ENCODE peak calls at places on chromosomes 5 and 9, in four cellular contexts. One of them, this sample, is unnamed.

GRCh38 chr5:138109463-138110265 is 25.8 kb downstream of the WNT8A start:
- DNase-seq in heart right ventricle: no peak
- DNase-seq in lower lobe of right lung: no peak
- DNase-seq in AG04450: no peak
- DNase-seq in this sample: no peak

GRCh38 chr5:2742921-2743679 is 8.4 kb downstream of the IRX2 start:
- DNase-seq in AG04450: no peak
- DNase-seq in lower lobe of right lung: no peak
- DNase-seq in heart right ventricle: no peak
- DNase-seq in this sample: no peak

GRCh38 chr9:134536101-134536900 is 105.3 kb upstream of the COL5A1 start:
- DNase-seq in AG04450: no peak
- DNase-seq in lower lobe of right lung: no peak
- DNase-seq in heart right ventricle: no peak
- DNase-seq in this sample: no peak

GRCh38 chr9:129719135-129719534 is 33.7 kb downstream of the PTGES start:
- DNase-seq in AG04450: no peak
- DNase-seq in heart right ventricle: no peak
- DNase-seq in lower lobe of right lung: no peak
- DNase-seq in this sample: no peak

GRCh38 chr5:71744009-71744792 is 25.1 kb downstream of the CARTPT start:
- DNase-seq in heart right ventricle: no peak
- DNase-seq in lower lobe of right lung: no peak
- DNase-seq in AG04450: no peak
- DNase-seq in this sample: peak

GRCh38 chr9:137669261-137669672 is 50.5 kb downstream of the EHMT1 start:
- DNase-seq in lower lobe of right lung: no peak
- DNase-seq in AG04450: no peak
- DNase-seq in heart right ventricle: no peak
- DNase-seq in this sample: no peak

GRCh38 chr5:78760411-78761169 is 112.0 kb upstream of the LHFPL2 start:
- DNase-seq in AG04450: no peak
- DNase-seq in heart right ventricle: no peak
- DNase-seq in lower lobe of right lung: no peak
- DNase-seq in this sample: no peak

GRCh38 chr5:130295235-130295634 is 391.0 kb downstream of the CHSY3 start:
- DNase-seq in lower lobe of right lung: no peak
- DNase-seq in AG04450: no peak
- DNase-seq in heart right ventricle: no peak
- DNase-seq in this sample: no peak

GRCh38 chr9:19440823-19441580 is 32.2 kb downstream of the ACER2 start:
- DNase-seq in AG04450: no peak
- DNase-seq in lower lobe of right lung: no peak
- DNase-seq in heart right ventricle: no peak
- DNase-seq in this sample: no peak

GRCh38 chr5:60829490-60830266 is 14.4 kb downstream of the ELOVL7 start:
- DNase-seq in heart right ventricle: no peak
- DNase-seq in lower lobe of right lung: no peak
- DNase-seq in AG04450: no peak
- DNase-seq in this sample: peak

GRCh38 chr5:52983731-52984620 is 5.2 kb upstream of the ITGA2 start:
- DNase-seq in lower lobe of right lung: no peak
- DNase-seq in AG04450: no peak
- DNase-seq in heart right ventricle: no peak
- DNase-seq in this sample: no peak

GRCh38 chr5:1069720-1070088 is 42.2 kb downstream of the SLC12A7 start:
- DNase-seq in AG04450: no peak
- DNase-seq in lower lobe of right lung: no peak
- DNase-seq in heart right ventricle: no peak
- DNase-seq in this sample: no peak

GRCh38 chr5:177426566-177427210 is at the start of gene GRK6:
- DNase-seq in heart right ventricle: peak
- DNase-seq in AG04450: no peak
- DNase-seq in lower lobe of right lung: peak
- DNase-seq in this sample: no peak

GRCh38 chr5:20469792-20470191 is 481.8 kb upstream of the CDH18 start:
- DNase-seq in AG04450: no peak
- DNase-seq in lower lobe of right lung: no peak
- DNase-seq in heart right ventricle: no peak
- DNase-seq in this sample: no peak

GRCh38 chr9:95645992-95646391 is 129.2 kb upstream of the PTCH1 start:
- DNase-seq in lower lobe of right lung: no peak
- DNase-seq in AG04450: no peak
- DNase-seq in heart right ventricle: no peak
- DNase-seq in this sample: no peak

GRCh38 chr5:79333852-79334557 is 98.1 kb downstream of the JMY start:
- DNase-seq in lower lobe of right lung: no peak
- DNase-seq in AG04450: no peak
- DNase-seq in heart right ventricle: no peak
- DNase-seq in this sample: no peak

GRCh38 chr9:36625006-36625600 is 52.4 kb downstream of the MELK start:
- DNase-seq in lower lobe of right lung: no peak
- DNase-seq in heart right ventricle: peak
- DNase-seq in AG04450: peak
- DNase-seq in this sample: no peak

GRCh38 chr9:137772281-137772873 is 105.2 kb upstream of the CACNA1B start:
- DNase-seq in AG04450: no peak
- DNase-seq in heart right ventricle: no peak
- DNase-seq in lower lobe of right lung: no peak
- DNase-seq in this sample: no peak

GRCh38 chr9:4038182-4038723 is 261.6 kb downstream of the GLIS3 start:
- DNase-seq in heart right ventricle: no peak
- DNase-seq in lower lobe of right lung: no peak
- DNase-seq in AG04450: no peak
- DNase-seq in this sample: no peak

GRCh38 chr9:3828495-3828894 is 302.7 kb upstream of the RFX3 start:
- DNase-seq in lower lobe of right lung: no peak
- DNase-seq in AG04450: peak
- DNase-seq in heart right ventricle: no peak
- DNase-seq in this sample: no peak

GRCh38 chr9:847505-847904 is 6.0 kb downstream of the DMRT1 start:
- DNase-seq in lower lobe of right lung: no peak
- DNase-seq in AG04450: no peak
- DNase-seq in heart right ventricle: no peak
- DNase-seq in this sample: no peak

GRCh38 chr9:107587175-107587963 is 97.8 kb upstream of the KLF4 start:
- DNase-seq in AG04450: no peak
- DNase-seq in lower lobe of right lung: peak
- DNase-seq in heart right ventricle: peak
- DNase-seq in this sample: no peak

GRCh38 chr5:175478384-175479124 is at the start of gene SFXN1:
- DNase-seq in AG04450: no peak
- DNase-seq in lower lobe of right lung: peak
- DNase-seq in heart right ventricle: peak
- DNase-seq in this sample: no peak

GRCh38 chr5:112205840-112206239 is 213.2 kb downstream of the EPB41L4A start:
- DNase-seq in lower lobe of right lung: no peak
- DNase-seq in heart right ventricle: no peak
- DNase-seq in AG04450: no peak
- DNase-seq in this sample: no peak

GRCh38 chr5:133232435-133232834 is 180.6 kb downstream of the HSPA4 start:
- DNase-seq in lower lobe of right lung: no peak
- DNase-seq in heart right ventricle: no peak
- DNase-seq in AG04450: no peak
- DNase-seq in this sample: no peak

GRCh38 chr9:76905984-76906861 is at the start of gene PRUNE2:
- DNase-seq in heart right ventricle: peak
- DNase-seq in AG04450: peak
- DNase-seq in lower lobe of right lung: peak
- DNase-seq in this sample: no peak

GRCh38 chr5:41843456-41844112 is 26.6 kb downstream of the OXCT1 start:
- DNase-seq in AG04450: peak
- DNase-seq in lower lobe of right lung: no peak
- DNase-seq in heart right ventricle: peak
- DNase-seq in this sample: peak

GRCh38 chr5:139014726-139015125 is 139.6 kb upstream of the LRRTM2 start:
- DNase-seq in heart right ventricle: no peak
- DNase-seq in AG04450: peak
- DNase-seq in lower lobe of right lung: no peak
- DNase-seq in this sample: no peak

GRCh38 chr9:119368681-119369581 is at the start of gene BRINP1:
- DNase-seq in AG04450: no peak
- DNase-seq in lower lobe of right lung: no peak
- DNase-seq in heart right ventricle: no peak
- DNase-seq in this sample: no peak

GRCh38 chr9:76255781-76256455 is 138.3 kb downstream of the RFK start:
- DNase-seq in AG04450: peak
- DNase-seq in lower lobe of right lung: peak
- DNase-seq in heart right ventricle: peak
- DNase-seq in this sample: peak

GRCh38 chr9:2833096-2833495 is 10.8 kb downstream of the PUM3 start:
- DNase-seq in lower lobe of right lung: no peak
- DNase-seq in AG04450: no peak
- DNase-seq in heart right ventricle: no peak
- DNase-seq in this sample: no peak

GRCh38 chr5:17228833-17229291 is 11.4 kb downstream of the BASP1 start:
- DNase-seq in heart right ventricle: no peak
- DNase-seq in lower lobe of right lung: no peak
- DNase-seq in AG04450: no peak
- DNase-seq in this sample: no peak

GRCh38 chr9:36788534-36788933 is 215.8 kb downstream of the MELK start:
- DNase-seq in AG04450: no peak
- DNase-seq in lower lobe of right lung: no peak
- DNase-seq in heart right ventricle: no peak
- DNase-seq in this sample: no peak

GRCh38 chr5:178580556-178580955 is 9.6 kb downstream of the COL23A1 start:
- DNase-seq in AG04450: no peak
- DNase-seq in heart right ventricle: no peak
- DNase-seq in lower lobe of right lung: no peak
- DNase-seq in this sample: no peak

GRCh38 chr9:18905033-18905882 is 127.8 kb downstream of the SAXO1 start:
- DNase-seq in lower lobe of right lung: no peak
- DNase-seq in heart right ventricle: no peak
- DNase-seq in AG04450: no peak
- DNase-seq in this sample: no peak

GRCh38 chr5:14399054-14399657 is 182.4 kb upstream of the OTULINL start:
- DNase-seq in heart right ventricle: no peak
- DNase-seq in lower lobe of right lung: no peak
- DNase-seq in AG04450: no peak
- DNase-seq in this sample: peak
- TF ChIP-seq CTCF in heart right ventricle: peak
- TF ChIP-seq CTCF in lower lobe of right lung: peak
- TF ChIP-seq CTCF in AG04450: peak
- TF ChIP-seq CTCF in this sample: peak

GRCh38 chr5:92504346-92504745 is 1076.7 kb downstream of the NR2F1-AS1 start:
- DNase-seq in lower lobe of right lung: no peak
- DNase-seq in AG04450: no peak
- DNase-seq in heart right ventricle: no peak
- DNase-seq in this sample: no peak

GRCh38 chr5:92505145-92505544 is 1075.9 kb downstream of the NR2F1-AS1 start:
- DNase-seq in lower lobe of right lung: no peak
- DNase-seq in AG04450: no peak
- DNase-seq in heart right ventricle: no peak
- DNase-seq in this sample: no peak

GRCh38 chr5:92508271-92508670 is 1072.7 kb downstream of the NR2F1-AS1 start:
- DNase-seq in heart right ventricle: no peak
- DNase-seq in lower lobe of right lung: no peak
- DNase-seq in AG04450: no peak
- DNase-seq in this sample: no peak

GRCh38 chr5:92500752-92501151 is 1080.3 kb downstream of the NR2F1-AS1 start:
- DNase-seq in lower lobe of right lung: no peak
- DNase-seq in heart right ventricle: no peak
- DNase-seq in AG04450: no peak
- DNase-seq in this sample: no peak

DNA sequence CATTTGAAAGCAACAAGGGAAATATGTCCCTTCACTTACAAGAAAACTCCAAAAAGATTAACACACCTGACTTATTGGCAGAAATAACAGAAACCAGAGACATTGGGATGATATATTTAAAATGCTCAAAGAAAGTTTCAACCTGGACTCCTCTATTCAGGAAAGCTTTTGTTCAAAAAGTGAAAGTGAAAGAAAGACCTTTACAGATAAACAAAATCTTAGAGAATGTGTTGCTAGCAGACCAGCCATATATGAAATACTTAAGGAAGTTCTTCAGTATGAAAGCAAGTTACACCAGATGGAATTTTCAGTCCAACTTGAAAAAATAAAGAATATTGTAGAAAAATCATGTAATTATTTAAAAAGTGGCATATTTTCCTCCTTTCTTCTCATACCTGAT is 1075.1 kb downstream of the NR2F1-AS1 start:
- DNase-seq in heart right ventricle: no peak
- DNase-seq in lower lobe of right lung: no peak
- DNase-seq in AG04450: no peak
- DNase-seq in this sample: no peak
- H3K4me3 ChIP-seq in heart right ventricle: no peak
- H3K4me3 ChIP-seq in lower lobe of right lung: peak
- H3K4me3 ChIP-seq in AG04450: peak
- H3K4me3 ChIP-seq in this sample: peak

DNA sequence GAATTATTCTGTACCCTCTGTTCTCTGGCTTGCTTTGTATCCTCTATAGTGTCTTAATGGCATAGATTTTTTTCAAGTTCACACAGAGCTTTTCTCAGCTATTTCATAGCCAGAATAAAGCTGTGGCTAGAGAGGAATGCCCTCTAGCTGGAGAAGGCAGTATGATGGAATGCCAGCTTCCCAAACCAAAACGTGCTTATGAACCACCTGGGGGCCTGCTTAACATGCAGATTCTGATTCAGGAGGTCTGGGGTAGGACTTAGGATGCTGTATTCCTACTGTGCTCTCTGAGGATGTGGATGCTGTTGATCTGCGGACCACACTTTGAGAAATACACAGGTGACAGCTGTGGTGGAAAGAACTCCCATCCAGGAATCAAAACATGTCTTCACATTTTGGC is 49.9 kb upstream of the DPYSL3 start:
- DNase-seq in AG04450: no peak
- DNase-seq in lower lobe of right lung: no peak
- DNase-seq in heart right ventricle: no peak
- DNase-seq in this sample: no peak
- TF ChIP-seq CTCF in AG04450: peak
- TF ChIP-seq CTCF in lower lobe of right lung: no peak
- TF ChIP-seq CTCF in heart right ventricle: no peak
- TF ChIP-seq CTCF in this sample: peak

DNA sequence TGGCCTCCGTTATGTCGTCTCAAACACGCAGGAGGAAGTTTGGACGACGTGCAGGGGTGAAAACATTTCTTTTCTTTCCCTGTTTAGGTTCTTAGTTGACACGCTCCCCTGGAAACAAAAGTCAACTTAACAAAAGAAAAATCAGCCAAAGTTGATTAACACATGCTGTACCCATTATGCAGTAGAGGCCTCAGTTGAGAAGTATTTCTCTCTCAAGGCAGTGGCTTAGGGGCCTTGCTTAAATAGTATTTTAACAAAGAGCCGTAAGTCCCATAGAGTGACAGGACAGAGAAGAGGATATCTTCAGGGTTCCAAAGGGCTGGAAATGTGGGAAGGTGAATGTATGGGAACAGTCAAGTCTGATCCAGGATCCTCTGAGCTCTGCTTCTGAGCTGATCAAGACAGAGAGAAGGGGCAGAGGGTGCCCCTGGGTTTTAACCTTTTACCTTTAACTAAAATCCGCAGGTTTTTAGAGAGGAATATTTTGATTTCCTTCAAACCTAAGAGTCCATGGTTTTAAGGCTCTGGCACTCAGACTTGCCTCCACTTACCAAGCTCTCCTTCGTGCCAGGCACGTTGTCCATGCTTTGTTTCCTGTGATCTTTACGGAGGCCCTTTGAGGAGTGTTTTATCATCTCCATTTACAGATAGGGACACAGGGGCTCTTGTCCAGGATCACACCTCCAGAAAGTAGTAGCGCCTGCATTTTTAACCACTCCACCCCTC is 629 bp upstream of the CD74 start:
- DNase-seq in lower lobe of right lung: no peak
- DNase-seq in heart right ventricle: no peak
- DNase-seq in AG04450: no peak
- DNase-seq in this sample: no peak
- H3K4me3 ChIP-seq in lower lobe of right lung: peak
- H3K4me3 ChIP-seq in heart right ventricle: peak
- H3K4me3 ChIP-seq in AG04450: no peak
- H3K4me3 ChIP-seq in this sample: no peak

This sample was measured in LNCaP clone FGC.